ENCODE peak calls at places on chromosomes 13 and 19, in five cellular contexts. W is frontal cortex; N is lower leg skin; G is tibial artery; M is CD8-positive, alpha-beta memory T cell. O is an unnamed sample.

GRCh38 chr13:113533441-113533840 is 42.9 kb upstream of the DCUN1D2 start:
- DNase-seq in M (no peak), G (no peak), W (no peak), N (peak), O (no peak)

GRCh38 chr13:34869737-34870136 is 72.3 kb upstream of the NBEA start:
- DNase-seq in M (no peak), N (no peak), G (no peak), W (no peak), O (no peak)

GRCh38 chr19:48424694-48425219 is 21.0 kb upstream of the GRWD1 start:
- DNase-seq in N (no peak), W (no peak), G (no peak), M (no peak), O (no peak)

GRCh38 chr19:31328238-31328637 is 21.0 kb downstream of the TSHZ3 start:
- DNase-seq in N (no peak), M (no peak), W (no peak), G (no peak), O (no peak)

GRCh38 chr13:23656637-23657036 is 86.4 kb downstream of the TNFRSF19 start:
- DNase-seq in M (no peak), N (no peak), G (no peak), W (no peak), O (no peak)

GRCh38 chr13:79560954-79561353 is 80.0 kb downstream of the NDFIP2 start:
- DNase-seq in M (no peak), W (no peak), N (no peak), G (no peak), O (no peak)

GRCh38 chr13:62598708-62599107 is 1183.1 kb upstream of the PCDH20 start:
- DNase-seq in N (no peak), M (no peak), W (no peak), G (no peak), O (no peak)

GRCh38 chr13:51420681-51421476 is 32.0 kb downstream of the INTS6 start:
- DNase-seq in G (no peak), M (no peak), W (no peak), N (no peak), O (no peak)

GRCh38 chr13:20197361-20197834 is 4.7 kb upstream of the GJB2 start:
- DNase-seq in W (peak), M (no peak), G (no peak), N (no peak), O (no peak)

GRCh38 chr13:24005711-24006281 is 108.5 kb upstream of the C1QTNF9B start:
- DNase-seq in N (no peak), W (no peak), M (no peak), G (no peak), O (no peak)

GRCh38 chr19:44988896-44989563 is 12.2 kb upstream of the RELB start:
- DNase-seq in W (no peak), M (peak), G (peak), N (peak), O (no peak)

GRCh38 chr19:42555317-42555716 is 27.0 kb upstream of the CEACAM1 start:
- DNase-seq in N (no peak), W (no peak), M (no peak), G (no peak), O (no peak)

GRCh38 chr19:16476401-16476800 is 4.6 kb upstream of the EPS15L1 start:
- DNase-seq in M (no peak), W (no peak), N (no peak), G (no peak), O (no peak)

GRCh38 chr19:11578342-11579142 is 1.1 kb upstream of the ACP5 start:
- DNase-seq in M (peak), G (peak), W (no peak), N (no peak), O (no peak)

GRCh38 chr19:56839665-56840451 is 668 bp downstream of the PEG3 start:
- DNase-seq in M (no peak), W (peak), N (peak), G (peak), O (peak)

GRCh38 chr19:33268162-33268991 is 34.0 kb downstream of the CEBPA start:
- DNase-seq in N (no peak), W (no peak), G (no peak), M (no peak), O (no peak)

GRCh38 chr13:71149498-71150363 is 717.3 kb downstream of the DACH1 start:
- DNase-seq in N (no peak), M (no peak), W (no peak), G (no peak), O (no peak)

GRCh38 chr19:39400997-39401548 is 5.6 kb upstream of the ZFP36 start:
- DNase-seq in M (no peak), W (no peak), N (no peak), G (no peak), O (no peak)

GRCh38 chr13:87669379-87669978 is 1.7 kb upstream of the SLITRK5 start:
- DNase-seq in N (no peak), W (no peak), G (no peak), M (no peak), O (no peak)

GRCh38 chr13:77832339-77833100 is 86.1 kb downstream of the EDNRB start:
- DNase-seq in M (no peak), N (no peak), W (no peak), G (no peak), O (no peak)

GRCh38 chr19:43353606-43354304 is at the start of gene CD177:
- DNase-seq in M (no peak), N (no peak), G (no peak), W (no peak), O (no peak)

GRCh38 chr19:41699231-41699967 is 9.0 kb upstream of the CEACAM5 start:
- DNase-seq in G (no peak), W (no peak), M (no peak), N (peak), O (no peak)

GRCh38 chr19:50975766-50976165 is 6.4 kb upstream of the KLK6 start:
- DNase-seq in N (no peak), W (no peak), G (no peak), M (no peak), O (no peak)

GRCh38 chr13:27261376-27261775 is 9.3 kb upstream of the RASL11A start:
- DNase-seq in W (no peak), M (no peak), G (no peak), N (no peak), O (no peak)

GRCh38 chr19:29909545-29909944 is 32.5 kb upstream of the URI1 start:
- DNase-seq in W (no peak), N (peak), G (no peak), M (no peak), O (no peak)

O was measured in amygdala.